ENCODE peak calls at places on chromosomes 11 and 22, in five cellular contexts. One of them, this sample, is unnamed.

GRCh38 chr11:37908224-37908558 is 1310.2 kb upstream of the RAG2 start:
- DNase-seq in OCI-LY7: no peak
- DNase-seq in Panc1: no peak
- DNase-seq in RWPE1: no peak
- DNase-seq in lower lobe of right lung: no peak
- DNase-seq in this sample: no peak

GRCh38 chr22:21832291-21833290 is 34.9 kb downstream of the MAPK1 start:
- DNase-seq in OCI-LY7: peak; percentile 21
- DNase-seq in Panc1: no peak
- DNase-seq in RWPE1: no peak
- DNase-seq in lower lobe of right lung: no peak
- DNase-seq in this sample: no peak

GRCh38 chr11:44865866-44866272 is 84.8 kb downstream of the TP53I11 start:
- DNase-seq in OCI-LY7: no peak
- DNase-seq in Panc1: no peak
- DNase-seq in RWPE1: no peak
- DNase-seq in lower lobe of right lung: no peak
- DNase-seq in this sample: no peak

GRCh38 chr11:35337136-35337918 is 82.0 kb downstream of the SLC1A2 start:
- DNase-seq in OCI-LY7: no peak
- DNase-seq in Panc1: peak; percentile 94
- DNase-seq in RWPE1: peak; percentile 97
- DNase-seq in lower lobe of right lung: no peak
- DNase-seq in this sample: peak; percentile 94

GRCh38 chr11:67274768-67275605 is 8.7 kb downstream of the GRK2 start:
- DNase-seq in OCI-LY7: no peak
- DNase-seq in Panc1: no peak
- DNase-seq in RWPE1: no peak
- DNase-seq in lower lobe of right lung: peak; percentile 49
- DNase-seq in this sample: no peak

GRCh38 chr11:72584933-72585597 is 89.2 kb downstream of the PDE2A start:
- DNase-seq in OCI-LY7: no peak
- DNase-seq in Panc1: no peak
- DNase-seq in RWPE1: no peak
- DNase-seq in lower lobe of right lung: peak; percentile 20
- DNase-seq in this sample: no peak

GRCh38 chr22:43990044-43990443 is 34.1 kb upstream of the PARVB start:
- DNase-seq in OCI-LY7: no peak
- DNase-seq in Panc1: no peak
- DNase-seq in RWPE1: no peak
- DNase-seq in lower lobe of right lung: peak; percentile 23
- DNase-seq in this sample: no peak

GRCh38 chr22:35541254-35541748 is 670 bp downstream of the RASD2 start:
- DNase-seq in OCI-LY7: no peak
- DNase-seq in Panc1: no peak
- DNase-seq in RWPE1: no peak
- DNase-seq in lower lobe of right lung: no peak
- DNase-seq in this sample: no peak

GRCh38 chr22:27507935-27508504 is 293.5 kb downstream of the MN1 start:
- DNase-seq in OCI-LY7: peak; percentile 3
- DNase-seq in Panc1: no peak
- DNase-seq in RWPE1: peak; percentile 11
- DNase-seq in lower lobe of right lung: no peak
- DNase-seq in this sample: no peak

GRCh38 chr11:132576706-132577105 is 955.6 kb downstream of the OPCML start:
- DNase-seq in OCI-LY7: no peak
- DNase-seq in Panc1: no peak
- DNase-seq in RWPE1: no peak
- DNase-seq in lower lobe of right lung: no peak
- DNase-seq in this sample: peak; percentile 82

GRCh38 chr11:72719144-72719543 is 33.1 kb downstream of the ARAP1 start:
- DNase-seq in OCI-LY7: no peak
- DNase-seq in Panc1: no peak
- DNase-seq in RWPE1: no peak
- DNase-seq in lower lobe of right lung: peak; percentile 46
- DNase-seq in this sample: no peak

GRCh38 chr11:6735306-6735705 is 36.5 kb downstream of the OR2AG2 start:
- DNase-seq in OCI-LY7: peak; percentile 11
- DNase-seq in Panc1: no peak
- DNase-seq in RWPE1: peak; percentile 14
- DNase-seq in lower lobe of right lung: no peak
- DNase-seq in this sample: no peak

GRCh38 chr22:22882033-22882717 is 5.4 kb upstream of the IGLL5 start:
- DNase-seq in OCI-LY7: no peak
- DNase-seq in Panc1: no peak
- DNase-seq in RWPE1: no peak
- DNase-seq in lower lobe of right lung: no peak
- DNase-seq in this sample: no peak

GRCh38 chr11:33560729-33561128 is 139.9 kb downstream of the C11orf91 start:
- DNase-seq in OCI-LY7: no peak
- DNase-seq in Panc1: no peak
- DNase-seq in RWPE1: no peak
- DNase-seq in lower lobe of right lung: no peak
- DNase-seq in this sample: no peak

GRCh38 chr22:42388130-42388797 is 43.9 kb downstream of the NFAM1 start:
- DNase-seq in OCI-LY7: peak; percentile 15
- DNase-seq in Panc1: no peak
- DNase-seq in RWPE1: peak; percentile 19
- DNase-seq in lower lobe of right lung: no peak
- DNase-seq in this sample: no peak

GRCh38 chr22:46025973-46026906 is 49.3 kb upstream of the WNT7B start:
- DNase-seq in OCI-LY7: no peak
- DNase-seq in Panc1: no peak
- DNase-seq in RWPE1: no peak
- DNase-seq in lower lobe of right lung: peak; percentile 28
- DNase-seq in this sample: no peak

GRCh38 chr11:47398551-47398950 is 9.8 kb upstream of the SLC39A13 start:
- DNase-seq in OCI-LY7: no peak
- DNase-seq in Panc1: no peak
- DNase-seq in RWPE1: no peak
- DNase-seq in lower lobe of right lung: no peak
- DNase-seq in this sample: no peak

GRCh38 chr11:70456921-70457532 is 58.7 kb downstream of the CTTN start:
- DNase-seq in OCI-LY7: no peak
- DNase-seq in Panc1: no peak
- DNase-seq in RWPE1: no peak
- DNase-seq in lower lobe of right lung: no peak
- DNase-seq in this sample: no peak

GRCh38 chr11:74634537-74634936 is 42.2 kb downstream of the POLD3 start:
- DNase-seq in OCI-LY7: no peak
- DNase-seq in Panc1: no peak
- DNase-seq in RWPE1: peak; percentile 87
- DNase-seq in lower lobe of right lung: no peak
- DNase-seq in this sample: no peak

GRCh38 chr11:94020777-94021615 is at the start of gene HEPHL1:
- DNase-seq in OCI-LY7: no peak
- DNase-seq in Panc1: no peak
- DNase-seq in RWPE1: no peak
- DNase-seq in lower lobe of right lung: no peak
- DNase-seq in this sample: no peak

GRCh38 chr11:111166655-111167054 is 78.9 kb upstream of the POU2AF2 start:
- DNase-seq in OCI-LY7: no peak
- DNase-seq in Panc1: no peak
- DNase-seq in RWPE1: no peak
- DNase-seq in lower lobe of right lung: no peak
- DNase-seq in this sample: no peak

GRCh38 chr22:20803696-20804324 is 29.9 kb downstream of the SERPIND1 start:
- DNase-seq in OCI-LY7: peak; percentile 39
- DNase-seq in Panc1: no peak
- DNase-seq in RWPE1: no peak
- DNase-seq in lower lobe of right lung: no peak
- DNase-seq in this sample: peak; percentile 16

GRCh38 chr11:65502852-65503603 is 4.2 kb downstream of the MALAT1 start:
- DNase-seq in OCI-LY7: peak; percentile 42
- DNase-seq in Panc1: peak; percentile 80
- DNase-seq in RWPE1: no peak
- DNase-seq in lower lobe of right lung: no peak
- DNase-seq in this sample: no peak

GRCh38 chr22:37624876-37625275 is 14.6 kb upstream of the SH3BP1 start:
- DNase-seq in OCI-LY7: no peak
- DNase-seq in Panc1: no peak
- DNase-seq in RWPE1: no peak
- DNase-seq in lower lobe of right lung: no peak
- DNase-seq in this sample: no peak

GRCh38 chr22:42553475-42554361 is at the start of gene SERHL2:
- DNase-seq in OCI-LY7: peak; percentile 87
- DNase-seq in Panc1: no peak
- DNase-seq in RWPE1: peak; percentile 72
- DNase-seq in lower lobe of right lung: peak; percentile 90
- DNase-seq in this sample: peak; percentile 33

GRCh38 chr11:33668468-33668825 is 32.2 kb downstream of the C11orf91 start:
- DNase-seq in OCI-LY7: no peak
- DNase-seq in Panc1: no peak
- DNase-seq in RWPE1: no peak
- DNase-seq in lower lobe of right lung: no peak
- DNase-seq in this sample: no peak

GRCh38 chr11:1373536-1374214 is 16.1 kb upstream of the BRSK2 start:
- DNase-seq in OCI-LY7: no peak
- DNase-seq in Panc1: no peak
- DNase-seq in RWPE1: no peak
- DNase-seq in lower lobe of right lung: no peak
- DNase-seq in this sample: no peak

GRCh38 chr11:116707250-116707649 is 65.5 kb downstream of the BUD13 start:
- DNase-seq in OCI-LY7: no peak
- DNase-seq in Panc1: no peak
- DNase-seq in RWPE1: no peak
- DNase-seq in lower lobe of right lung: peak; percentile 57
- DNase-seq in this sample: no peak

GRCh38 chr11:118488480-118489109 is 38.7 kb upstream of the TTC36 start:
- DNase-seq in OCI-LY7: peak; percentile 79
- DNase-seq in Panc1: peak; percentile 59
- DNase-seq in RWPE1: peak; percentile 62
- DNase-seq in lower lobe of right lung: peak; percentile 53
- DNase-seq in this sample: peak; percentile 65

GRCh38 chr22:29988719-29989118 is 91.5 kb upstream of the HORMAD2 start:
- DNase-seq in OCI-LY7: no peak
- DNase-seq in Panc1: no peak
- DNase-seq in RWPE1: no peak
- DNase-seq in lower lobe of right lung: no peak
- DNase-seq in this sample: no peak

GRCh38 chr11:68963779-68964178 is 17.0 kb downstream of the MRGPRD start:
- DNase-seq in OCI-LY7: no peak
- DNase-seq in Panc1: no peak
- DNase-seq in RWPE1: no peak
- DNase-seq in lower lobe of right lung: peak; percentile 30
- DNase-seq in this sample: no peak

DNA sequence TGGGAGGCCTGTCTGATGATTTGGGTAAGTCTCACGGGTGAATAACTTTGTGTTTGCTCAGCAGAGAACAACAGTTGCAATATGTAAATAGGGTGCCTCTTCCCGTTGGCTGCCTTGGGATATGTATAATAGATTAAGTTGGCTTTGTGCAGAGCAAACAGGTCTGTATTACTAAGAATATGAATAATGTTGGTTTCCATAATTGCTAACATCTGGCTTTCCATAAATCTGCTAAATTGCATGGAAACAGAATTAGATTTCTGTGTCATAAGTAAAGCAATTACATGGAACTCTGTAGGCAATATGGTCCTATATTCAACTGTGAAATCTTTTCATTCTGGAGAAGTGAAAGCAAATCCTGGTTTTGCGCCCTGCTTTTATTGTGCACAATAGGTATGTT is 635.9 kb upstream of the ANO5 start:
- DNase-seq in OCI-LY7: no peak
- DNase-seq in Panc1: no peak
- DNase-seq in RWPE1: no peak
- DNase-seq in lower lobe of right lung: no peak
- DNase-seq in this sample: no peak
- TF ChIP-seq CTCF in OCI-LY7: no peak
- TF ChIP-seq CTCF in Panc1: no peak
- TF ChIP-seq CTCF in RWPE1: no peak
- TF ChIP-seq CTCF in lower lobe of right lung: no peak
- TF ChIP-seq CTCF in this sample: no peak

DNA sequence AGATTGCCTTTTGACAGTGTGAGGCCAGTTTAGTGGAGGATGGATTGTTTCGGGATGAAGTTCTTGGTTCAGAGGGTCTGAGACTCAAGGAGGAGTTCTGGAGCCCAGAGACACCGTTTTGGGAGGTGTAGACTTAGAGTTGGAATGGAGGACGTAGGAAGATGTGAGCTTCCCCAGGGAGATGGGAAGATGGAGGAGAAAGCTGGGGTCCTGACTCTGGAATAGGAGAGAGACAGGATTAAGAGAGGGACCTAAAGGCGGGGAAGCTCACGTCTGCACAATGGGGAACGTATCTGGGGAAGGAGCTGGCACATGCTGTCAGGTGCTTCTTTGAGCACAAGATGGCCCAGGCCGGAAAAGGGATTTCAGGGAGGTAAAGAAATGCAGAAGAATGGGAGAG is 71.3 kb upstream of the CLDN5 start:
- DNase-seq in OCI-LY7: no peak
- DNase-seq in Panc1: no peak
- DNase-seq in RWPE1: no peak
- DNase-seq in lower lobe of right lung: no peak
- DNase-seq in this sample: no peak
- H3K27ac ChIP-seq in OCI-LY7: no peak overlapping the region
- H3K27ac ChIP-seq in Panc1: no peak overlapping the region
- H3K27ac ChIP-seq in RWPE1: no peak overlapping the region
- H3K27ac ChIP-seq in lower lobe of right lung: no peak overlapping the region
- H3K27ac ChIP-seq in this sample: no peak overlapping the region

DNA sequence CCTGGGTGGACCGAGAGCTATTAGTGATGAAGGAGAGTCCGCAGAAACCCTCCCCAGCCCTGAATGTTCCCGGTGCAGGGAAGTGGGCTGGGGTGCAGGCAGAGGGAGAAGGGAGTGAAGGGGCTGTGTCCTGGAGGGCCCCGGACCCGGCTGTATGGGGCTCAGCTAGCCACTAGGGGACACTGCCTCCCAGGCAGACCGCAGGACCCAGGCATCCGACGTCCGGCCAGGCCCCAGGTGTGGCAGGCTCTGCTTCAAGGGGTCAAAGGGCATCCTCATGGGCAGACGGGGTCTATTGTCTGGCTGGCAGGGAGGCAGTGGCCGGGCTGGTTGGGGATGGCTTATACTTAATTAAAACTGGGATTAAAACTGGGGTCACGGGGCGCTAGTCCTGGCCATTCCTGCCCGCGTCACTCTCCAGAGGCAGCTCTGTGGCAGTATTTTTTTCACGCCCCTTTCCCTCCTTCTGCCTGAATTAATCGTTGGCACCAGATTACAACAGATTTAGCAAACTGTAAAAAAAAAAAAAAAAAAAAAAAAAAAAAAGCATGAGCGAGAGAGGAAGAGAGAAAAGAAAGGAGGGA is 5.0 kb downstream of the FLRT1 start:
- DNase-seq in OCI-LY7: peak; percentile 12
- DNase-seq in Panc1: no peak
- DNase-seq in RWPE1: no peak
- DNase-seq in lower lobe of right lung: no peak
- DNase-seq in this sample: no peak
- TF ChIP-seq CTCF in OCI-LY7: peak; percentile 54
- TF ChIP-seq CTCF in Panc1: peak; percentile 89
- TF ChIP-seq CTCF in RWPE1: peak; percentile 26
- TF ChIP-seq CTCF in lower lobe of right lung: peak; percentile 39
- TF ChIP-seq CTCF in this sample: peak; percentile 42

DNA sequence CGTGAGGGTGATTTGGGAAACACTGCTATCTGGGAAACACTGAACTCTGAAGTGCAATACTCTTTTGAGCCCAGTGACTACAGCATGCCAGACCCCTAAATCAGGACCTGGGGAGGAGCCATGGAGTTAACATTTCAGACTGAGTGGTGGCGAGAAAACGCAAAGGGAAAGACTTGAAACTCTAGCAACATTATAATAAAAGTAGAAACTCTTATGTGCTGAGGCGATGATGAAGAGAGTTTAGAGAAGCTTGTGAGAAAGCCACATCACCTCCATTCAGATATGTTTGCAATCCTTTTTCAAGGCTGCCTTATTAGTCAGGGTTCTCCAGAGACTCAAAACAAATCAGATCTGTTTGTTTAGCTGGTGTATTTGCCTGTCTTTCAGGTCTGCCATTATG is 1.9 kb downstream of the FEN1 start:
- DNase-seq in OCI-LY7: no peak
- DNase-seq in Panc1: no peak
- DNase-seq in RWPE1: no peak
- DNase-seq in lower lobe of right lung: no peak
- DNase-seq in this sample: no peak
- H3K27ac ChIP-seq in OCI-LY7: no peak overlapping the region
- H3K27ac ChIP-seq in Panc1: peak overlapping the region; percentile 11
- H3K27ac ChIP-seq in RWPE1: no peak overlapping the region
- H3K27ac ChIP-seq in lower lobe of right lung: no peak overlapping the region
- H3K27ac ChIP-seq in this sample: no peak overlapping the region